ENCODE peak calls at places on chromosomes 12 and 14, in five cellular contexts. F, V, T, I and H are unnamed samples.

GRCh38 chr12:211639-212382 is 2.1 kb downstream of the SLC6A12 start:
- DNase-seq in F (no peak), V (no peak), T (no peak), I (no peak), H (no peak)

GRCh38 chr14:33198684-33199083 is 260.0 kb downstream of the NPAS3 start:
- DNase-seq in F (no peak), V (no peak), T (no peak), I (no peak), H (no peak)

GRCh38 chr12:162467-163307 is 51.3 kb downstream of the SLC6A12 start:
- DNase-seq in F (no peak), V (no peak), T (no peak), I (no peak), H (no peak)

GRCh38 chr14:72906316-72906715 is 12.4 kb upstream of the DPF3 start:
- DNase-seq in F (no peak), V (peak; percentile 88), T (no peak), I (no peak), H (no peak)

GRCh38 chr12:93982847-93983315 is 165.5 kb upstream of the PLXNC1 start:
- DNase-seq in F (no peak), V (peak; percentile 93), T (no peak), I (peak; percentile 22), H (no peak)

GRCh38 chr12:2834581-2835491 is at the start of gene NRIP2:
- DNase-seq in F (no peak), V (peak; percentile 56), T (no peak), I (no peak), H (no peak)

GRCh38 chr12:16891673-16892072 is 285.7 kb upstream of the LMO3 start:
- DNase-seq in F (no peak), V (no peak), T (no peak), I (no peak), H (no peak)

GRCh38 chr12:77685112-77685511 is 145.6 kb upstream of the NAV3 start:
- DNase-seq in F (peak; percentile 62), V (peak; percentile 90), T (no peak), I (no peak), H (no peak)

GRCh38 chr14:94157195-94157594 is 16.9 kb upstream of the PPP4R4 start:
- DNase-seq in F (no peak), V (no peak), T (no peak), I (no peak), H (no peak)